ENCODE peak calls at places on chromosomes 12 and 14, in nine cellular contexts. One of them, this sample, is unnamed.

GRCh38 chr12:128853321-128854197 is at the start of gene GLT1D1:
- DNase-seq in H1: peak; percentile 64
- DNase-seq in transverse colon: no peak
- DNase-seq in stomach: no peak
- DNase-seq in endothelial cell of umbilical vein: no peak
- DNase-seq in HepG2: no peak
- DNase-seq in esophagus muscularis mucosa: no peak
- DNase-seq in GM23338: peak; percentile 33
- DNase-seq in breast epithelium: no peak
- DNase-seq in this sample: no peak

GRCh38 chr12:42981379-42981778 is 391.8 kb upstream of the PRICKLE1 start:
- DNase-seq in GM23338: peak; percentile 55
- DNase-seq in H1: no peak
- DNase-seq in transverse colon: no peak
- DNase-seq in endothelial cell of umbilical vein: no peak
- DNase-seq in HepG2: no peak
- DNase-seq in breast epithelium: no peak
- DNase-seq in esophagus muscularis mucosa: no peak
- DNase-seq in stomach: no peak
- DNase-seq in this sample: no peak

GRCh38 chr12:11879306-11879705 is 191.4 kb upstream of the BCL2L14 start:
- DNase-seq in esophagus muscularis mucosa: no peak
- DNase-seq in HepG2: no peak
- DNase-seq in breast epithelium: no peak
- DNase-seq in H1: no peak
- DNase-seq in stomach: no peak
- DNase-seq in endothelial cell of umbilical vein: peak; percentile 72
- DNase-seq in transverse colon: no peak
- DNase-seq in GM23338: no peak
- DNase-seq in this sample: no peak

GRCh38 chr14:105855246-105855892 is 329.0 kb downstream of the TMEM121 start:
- DNase-seq in stomach: no peak
- DNase-seq in breast epithelium: no peak
- DNase-seq in endothelial cell of umbilical vein: no peak
- DNase-seq in transverse colon: no peak
- DNase-seq in H1: no peak
- DNase-seq in esophagus muscularis mucosa: no peak
- DNase-seq in HepG2: no peak
- DNase-seq in GM23338: no peak
- DNase-seq in this sample: peak; percentile 69

GRCh38 chr12:116135209-116135930 is 142.1 kb downstream of the MED13L start:
- DNase-seq in stomach: no peak
- DNase-seq in HepG2: peak; percentile 28
- DNase-seq in breast epithelium: no peak
- DNase-seq in endothelial cell of umbilical vein: peak; percentile 87
- DNase-seq in esophagus muscularis mucosa: no peak
- DNase-seq in transverse colon: no peak
- DNase-seq in H1: no peak
- DNase-seq in GM23338: no peak
- DNase-seq in this sample: no peak

GRCh38 chr14:100047600-100047999 is 17.6 kb upstream of the EVL start:
- DNase-seq in esophagus muscularis mucosa: no peak
- DNase-seq in transverse colon: no peak
- DNase-seq in endothelial cell of umbilical vein: no peak
- DNase-seq in GM23338: no peak
- DNase-seq in stomach: no peak
- DNase-seq in breast epithelium: no peak
- DNase-seq in HepG2: no peak
- DNase-seq in H1: no peak
- DNase-seq in this sample: no peak

GRCh38 chr14:61761557-61761956 is 663 bp upstream of the SNAPC1 start:
- DNase-seq in endothelial cell of umbilical vein: no peak
- DNase-seq in esophagus muscularis mucosa: no peak
- DNase-seq in stomach: no peak
- DNase-seq in H1: no peak
- DNase-seq in GM23338: no peak
- DNase-seq in HepG2: no peak
- DNase-seq in breast epithelium: no peak
- DNase-seq in transverse colon: no peak
- DNase-seq in this sample: no peak

GRCh38 chr12:57755454-57756372 is 810 bp downstream of the MARCHF9 start:
- DNase-seq in esophagus muscularis mucosa: no peak
- DNase-seq in HepG2: no peak
- DNase-seq in transverse colon: peak; percentile 70
- DNase-seq in endothelial cell of umbilical vein: no peak
- DNase-seq in stomach: peak; percentile 67
- DNase-seq in GM23338: peak; percentile 53
- DNase-seq in H1: peak; percentile 67
- DNase-seq in breast epithelium: no peak
- DNase-seq in this sample: no peak

GRCh38 chr14:81193924-81194633 is 26.7 kb downstream of the GTF2A1 start:
- DNase-seq in stomach: no peak
- DNase-seq in GM23338: no peak
- DNase-seq in transverse colon: no peak
- DNase-seq in esophagus muscularis mucosa: no peak
- DNase-seq in H1: no peak
- DNase-seq in endothelial cell of umbilical vein: no peak
- DNase-seq in breast epithelium: no peak
- DNase-seq in HepG2: no peak
- DNase-seq in this sample: no peak

GRCh38 chr12:82019533-82019932 is 260.4 kb upstream of the PPFIA2 start:
- DNase-seq in GM23338: peak; percentile 53
- DNase-seq in endothelial cell of umbilical vein: no peak
- DNase-seq in HepG2: no peak
- DNase-seq in breast epithelium: no peak
- DNase-seq in H1: no peak
- DNase-seq in stomach: no peak
- DNase-seq in esophagus muscularis mucosa: no peak
- DNase-seq in transverse colon: no peak
- DNase-seq in this sample: no peak

GRCh38 chr12:112998997-112999767 is 20.9 kb downstream of the OAS2 start:
- DNase-seq in stomach: no peak
- DNase-seq in HepG2: no peak
- DNase-seq in breast epithelium: no peak
- DNase-seq in GM23338: no peak
- DNase-seq in transverse colon: peak; percentile 57
- DNase-seq in endothelial cell of umbilical vein: no peak
- DNase-seq in H1: no peak
- DNase-seq in esophagus muscularis mucosa: no peak
- DNase-seq in this sample: peak; percentile 61

GRCh38 chr14:52987514-52987913 is 36.7 kb upstream of the FERMT2 start:
- DNase-seq in esophagus muscularis mucosa: no peak
- DNase-seq in endothelial cell of umbilical vein: no peak
- DNase-seq in breast epithelium: no peak
- DNase-seq in HepG2: no peak
- DNase-seq in H1: no peak
- DNase-seq in transverse colon: no peak
- DNase-seq in GM23338: no peak
- DNase-seq in stomach: no peak
- DNase-seq in this sample: no peak

GRCh38 chr12:89345830-89346740 is 6.2 kb downstream of the DUSP6 start:
- DNase-seq in H1: peak; percentile 75
- DNase-seq in breast epithelium: peak; percentile 38
- DNase-seq in esophagus muscularis mucosa: no peak
- DNase-seq in GM23338: peak; percentile 90
- DNase-seq in transverse colon: peak; percentile 60
- DNase-seq in HepG2: no peak
- DNase-seq in endothelial cell of umbilical vein: peak; percentile 99
- DNase-seq in stomach: peak; percentile 34
- DNase-seq in this sample: no peak

GRCh38 chr14:95234426-95234825 is 77.1 kb upstream of the DICER1 start:
- DNase-seq in endothelial cell of umbilical vein: no peak
- DNase-seq in GM23338: no peak
- DNase-seq in H1: no peak
- DNase-seq in stomach: no peak
- DNase-seq in breast epithelium: no peak
- DNase-seq in HepG2: no peak
- DNase-seq in transverse colon: peak; percentile 67
- DNase-seq in esophagus muscularis mucosa: no peak
- DNase-seq in this sample: no peak

GRCh38 chr14:95231966-95232365 is 74.6 kb upstream of the DICER1 start:
- DNase-seq in H1: no peak
- DNase-seq in transverse colon: peak; percentile 56
- DNase-seq in breast epithelium: no peak
- DNase-seq in HepG2: no peak
- DNase-seq in stomach: no peak
- DNase-seq in GM23338: no peak
- DNase-seq in endothelial cell of umbilical vein: no peak
- DNase-seq in esophagus muscularis mucosa: no peak
- DNase-seq in this sample: no peak

GRCh38 chr14:95232894-95233584 is 75.7 kb upstream of the DICER1 start:
- DNase-seq in H1: no peak
- DNase-seq in transverse colon: no peak
- DNase-seq in GM23338: no peak
- DNase-seq in breast epithelium: no peak
- DNase-seq in esophagus muscularis mucosa: no peak
- DNase-seq in endothelial cell of umbilical vein: no peak
- DNase-seq in stomach: no peak
- DNase-seq in HepG2: no peak
- DNase-seq in this sample: no peak

GRCh38 chr14:95235351-95235750 is 78.0 kb upstream of the DICER1 start:
- DNase-seq in transverse colon: no peak
- DNase-seq in H1: no peak
- DNase-seq in HepG2: no peak
- DNase-seq in breast epithelium: no peak
- DNase-seq in endothelial cell of umbilical vein: no peak
- DNase-seq in stomach: no peak
- DNase-seq in GM23338: no peak
- DNase-seq in esophagus muscularis mucosa: no peak
- DNase-seq in this sample: no peak

DNA sequence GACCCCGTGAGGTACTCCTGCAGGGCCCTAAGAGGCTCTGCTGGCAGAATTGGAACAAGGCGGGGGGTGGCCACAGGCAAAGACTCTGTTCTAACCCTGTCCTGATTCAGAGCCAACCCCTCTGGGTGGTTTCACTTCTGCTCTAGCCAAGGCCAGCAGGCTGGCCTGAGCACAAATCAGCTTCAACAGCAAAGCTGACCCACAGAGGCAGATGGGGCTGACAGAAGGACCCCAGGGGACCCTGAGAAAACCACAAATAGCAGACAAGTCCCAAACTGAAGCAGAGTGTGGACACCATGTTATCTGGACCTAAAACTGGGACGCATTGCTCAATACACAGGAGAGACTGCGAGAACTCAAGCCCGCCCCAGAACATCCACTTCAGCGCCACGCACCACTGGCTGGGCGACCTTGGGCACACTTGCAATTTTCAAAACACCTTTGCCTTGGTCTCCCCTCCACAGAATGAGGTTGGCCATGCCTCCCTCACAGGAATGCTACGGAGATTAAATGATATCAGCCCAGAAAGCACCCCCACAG is 76.4 kb upstream of the DICER1 start:
- DNase-seq in endothelial cell of umbilical vein: no peak
- DNase-seq in breast epithelium: no peak
- DNase-seq in H1: no peak
- DNase-seq in GM23338: no peak
- DNase-seq in transverse colon: peak; percentile 61
- DNase-seq in HepG2: no peak
- DNase-seq in stomach: no peak
- DNase-seq in esophagus muscularis mucosa: no peak
- DNase-seq in this sample: no peak
- TF ChIP-seq CTCF in endothelial cell of umbilical vein: no peak
- TF ChIP-seq CTCF in breast epithelium: no peak
- TF ChIP-seq CTCF in H1: no peak
- TF ChIP-seq CTCF in GM23338: no peak
- TF ChIP-seq CTCF in transverse colon: no peak
- TF ChIP-seq CTCF in HepG2: no peak
- TF ChIP-seq CTCF in stomach: no peak
- TF ChIP-seq CTCF in esophagus muscularis mucosa: no peak
- TF ChIP-seq CTCF in this sample: no peak

GRCh38 chr12:79329933-79330332 is 360.8 kb downstream of the PAWR start:
- DNase-seq in HepG2: no peak
- DNase-seq in transverse colon: no peak
- DNase-seq in endothelial cell of umbilical vein: peak; percentile 30
- DNase-seq in breast epithelium: no peak
- DNase-seq in GM23338: no peak
- DNase-seq in stomach: no peak
- DNase-seq in esophagus muscularis mucosa: no peak
- DNase-seq in H1: no peak
- DNase-seq in this sample: no peak
- H3K4me1 ChIP-seq in HepG2: no peaks in the 10 kb centered on the region
- H3K4me1 ChIP-seq in transverse colon: no peaks in the 10 kb centered on the region
- H3K4me1 ChIP-seq in endothelial cell of umbilical vein: peaks cover 5% of the 10 kb centered on the region
- H3K4me1 ChIP-seq in breast epithelium: no peaks in the 10 kb centered on the region
- H3K4me1 ChIP-seq in GM23338: peaks cover 39% of the 10 kb centered on the region
- H3K4me1 ChIP-seq in stomach: no peaks in the 10 kb centered on the region
- H3K4me1 ChIP-seq in esophagus muscularis mucosa: no peaks in the 10 kb centered on the region
- H3K4me1 ChIP-seq in H1: peaks cover 2% of the 10 kb centered on the region
- H3K4me1 ChIP-seq in this sample: no peaks in the 10 kb centered on the region

GRCh38 chr14:74613211-74613914 is 1.3 kb upstream of the LTBP2 start:
- DNase-seq in transverse colon: no peak
- DNase-seq in H1: no peak
- DNase-seq in stomach: no peak
- DNase-seq in GM23338: no peak
- DNase-seq in esophagus muscularis mucosa: no peak
- DNase-seq in HepG2: no peak
- DNase-seq in breast epithelium: no peak
- DNase-seq in endothelial cell of umbilical vein: no peak
- DNase-seq in this sample: no peak

GRCh38 chr14:74610866-74611671 is 968 bp downstream of the LTBP2 start:
- DNase-seq in stomach: no peak
- DNase-seq in endothelial cell of umbilical vein: peak; percentile 52
- DNase-seq in H1: peak; percentile 76
- DNase-seq in breast epithelium: no peak
- DNase-seq in GM23338: peak; percentile 65
- DNase-seq in transverse colon: no peak
- DNase-seq in HepG2: no peak
- DNase-seq in esophagus muscularis mucosa: no peak
- DNase-seq in this sample: no peak

GRCh38 chr14:74610199-74610865 is 1.7 kb downstream of the LTBP2 start:
- DNase-seq in GM23338: no peak
- DNase-seq in endothelial cell of umbilical vein: peak; percentile 30
- DNase-seq in esophagus muscularis mucosa: no peak
- DNase-seq in transverse colon: no peak
- DNase-seq in HepG2: no peak
- DNase-seq in stomach: no peak
- DNase-seq in H1: no peak
- DNase-seq in breast epithelium: no peak
- DNase-seq in this sample: no peak

GRCh38 chr14:74611672-74612345 is at the start of gene LTBP2:
- DNase-seq in esophagus muscularis mucosa: no peak
- DNase-seq in GM23338: peak; percentile 48
- DNase-seq in HepG2: no peak
- DNase-seq in stomach: no peak
- DNase-seq in transverse colon: no peak
- DNase-seq in endothelial cell of umbilical vein: no peak
- DNase-seq in breast epithelium: no peak
- DNase-seq in H1: no peak
- DNase-seq in this sample: no peak

GRCh38 chr14:74612346-74613021 is 447 bp upstream of the LTBP2 start:
- DNase-seq in transverse colon: peak; percentile 82
- DNase-seq in endothelial cell of umbilical vein: peak; percentile 77
- DNase-seq in esophagus muscularis mucosa: no peak
- DNase-seq in breast epithelium: peak; percentile 74
- DNase-seq in HepG2: peak; percentile 51
- DNase-seq in GM23338: peak; percentile 95
- DNase-seq in H1: peak; percentile 93
- DNase-seq in stomach: peak; percentile 81
- DNase-seq in this sample: no peak
- TF ChIP-seq POLR2AphosphoS5 in transverse colon: no peak
- TF ChIP-seq POLR2AphosphoS5 in endothelial cell of umbilical vein: no peak
- TF ChIP-seq POLR2AphosphoS5 in esophagus muscularis mucosa: no peak
- TF ChIP-seq POLR2AphosphoS5 in breast epithelium: no peak
- TF ChIP-seq POLR2AphosphoS5 in HepG2: no peak
- TF ChIP-seq POLR2AphosphoS5 in GM23338: no peak
- TF ChIP-seq POLR2AphosphoS5 in H1: no peak
- TF ChIP-seq POLR2AphosphoS5 in stomach: no peak
- TF ChIP-seq POLR2AphosphoS5 in this sample: peak; percentile 66

GRCh38 chr12:31362759-31363415 is 36.9 kb upstream of the SINHCAF start:
- DNase-seq in esophagus muscularis mucosa: no peak
- DNase-seq in transverse colon: peak; percentile 65
- DNase-seq in HepG2: peak; percentile 35
- DNase-seq in H1: peak; percentile 58
- DNase-seq in GM23338: peak; percentile 66
- DNase-seq in breast epithelium: no peak
- DNase-seq in stomach: peak; percentile 50
- DNase-seq in endothelial cell of umbilical vein: no peak
- DNase-seq in this sample: no peak
- TF ChIP-seq CTCF in esophagus muscularis mucosa: no peak
- TF ChIP-seq CTCF in transverse colon: peak; percentile 18
- TF ChIP-seq CTCF in HepG2: peak; percentile 27
- TF ChIP-seq CTCF in H1: no peak
- TF ChIP-seq CTCF in GM23338: no peak
- TF ChIP-seq CTCF in breast epithelium: no peak
- TF ChIP-seq CTCF in stomach: no peak
- TF ChIP-seq CTCF in endothelial cell of umbilical vein: no peak
- TF ChIP-seq CTCF in this sample: no peak